ENCODE peak calls at places on chromosome 16, in five cellular contexts. E is AG04449, W is left ventricle myocardium inferior, N is GM23248, X is AG04450. K is an unnamed sample.

GRCh38 chr16:10921536-10922327 is 20.5 kb downstream of the DEXI start:
- DNase-seq in E (no peak), W (peak), X (no peak), N (peak), K (no peak)

GRCh38 chr16:12721841-12722467 is 81.7 kb downstream of the CPPED1 start:
- DNase-seq in N (no peak), E (no peak), X (no peak), W (no peak), K (no peak)

GRCh38 chr16:50263060-50263909 is 3.1 kb upstream of the ADCY7 start:
- DNase-seq in X (no peak), N (no peak), E (no peak), W (no peak), K (no peak)

GRCh38 chr16:17291289-17291688 is 179.5 kb downstream of the XYLT1 start:
- DNase-seq in E (no peak), X (no peak), W (no peak), N (no peak), K (no peak)

GRCh38 chr16:54466233-54466632 is 179.6 kb upstream of the IRX3 start:
- DNase-seq in W (no peak), X (no peak), E (no peak), N (no peak), K (no peak)

GRCh38 chr16:6573577-6573976 is 759.1 kb upstream of the RBFOX1 start:
- DNase-seq in N (no peak), W (peak), X (no peak), E (no peak), K (peak)

GRCh38 chr16:54962045-54962444 is 31.4 kb downstream of the IRX5 start:
- DNase-seq in E (no peak), N (no peak), X (no peak), W (no peak), K (no peak)

GRCh38 chr16:30600215-30600614 is 10.0 kb downstream of the ZNF689 start:
- DNase-seq in W (no peak), X (no peak), E (no peak), N (no peak), K (no peak)

GRCh38 chr16:68091604-68092261 is 6.6 kb downstream of the NFATC3 start:
- DNase-seq in X (no peak), N (peak), E (no peak), W (no peak), K (no peak)

GRCh38 chr16:1288813-1289479 is 20.5 kb upstream of the UBE2I start:
- DNase-seq in W (no peak), N (no peak), X (no peak), E (no peak), K (no peak)

GRCh38 chr16:11160676-11161115 is 95.3 kb downstream of the SOCS1 start:
- DNase-seq in E (no peak), W (no peak), X (no peak), N (peak), K (no peak)

GRCh38 chr16:57711-58110 is 4.1 kb downstream of the SNRNP25 start:
- DNase-seq in N (peak), X (no peak), W (no peak), E (no peak), K (no peak)

GRCh38 chr16:1787322-1788094 is 4.7 kb downstream of the NUBP2 start:
- DNase-seq in E (no peak), X (no peak), W (peak), N (no peak), K (peak)

GRCh38 chr16:48450367-48450766 is 65.2 kb upstream of the SIAH1 start:
- DNase-seq in E (no peak), N (peak), W (no peak), X (no peak), K (no peak)

GRCh38 chr16:11224096-11224893 is 31.7 kb downstream of the SOCS1 start:
- DNase-seq in N (no peak), E (no peak), W (peak), X (no peak), K (peak)

GRCh38 chr16:31471875-31472558 is at the start of gene TGFB1I1:
- DNase-seq in N (peak), X (peak), E (peak), W (peak), K (peak)

GRCh38 chr16:26651464-26651863 is 415.3 kb upstream of the C16orf82 start:
- DNase-seq in W (no peak), N (no peak), E (no peak), X (no peak), K (no peak)

GRCh38 chr16:1474471-1474795 is 395 bp downstream of the CLCN7 start:
- DNase-seq in N (peak), X (no peak), E (no peak), W (no peak), K (no peak)

GRCh38 chr16:85137323-85138072 is 25.2 kb upstream of the CIBAR2 start:
- DNase-seq in E (no peak), N (peak), W (peak), X (peak), K (peak)
- H3K4me3 ChIP-seq in E (peak), N (peak), W (peak), X (peak), K (peak)

GRCh38 chr16:57192146-57192545 is 6.0 kb downstream of the RSPRY1 start:
- DNase-seq in X (no peak), E (no peak), W (no peak), N (no peak), K (no peak)

GRCh38 chr16:57196276-57196675 is 10.1 kb downstream of the RSPRY1 start:
- DNase-seq in W (no peak), X (no peak), E (no peak), N (no peak), K (no peak)

GRCh38 chr16:57196753-57197152 is 10.6 kb downstream of the RSPRY1 start:
- DNase-seq in E (no peak), N (no peak), W (no peak), X (no peak), K (no peak)

GRCh38 chr16:57192720-57193486 is 6.8 kb downstream of the RSPRY1 start:
- DNase-seq in X (no peak), E (peak), W (no peak), N (peak), K (no peak)

GRCh38 chr16:57194512-57194911 is 8.4 kb downstream of the RSPRY1 start:
- DNase-seq in E (peak), W (no peak), X (peak), N (peak), K (no peak)
- H3K4me3 ChIP-seq in E (peak), W (no peak), X (peak), N (peak), K (no peak)

GRCh38 chr16:3173892-3174617 is 13.9 kb upstream of the OR1F1 start:
- DNase-seq in N (peak), X (no peak), W (no peak), E (no peak), K (no peak)

GRCh38 chr16:3170440-3171180 is 17.4 kb upstream of the OR1F1 start:
- DNase-seq in E (no peak), W (no peak), X (no peak), N (peak), K (no peak)

GRCh38 chr16:3174618-3175148 is 13.3 kb upstream of the OR1F1 start:
- DNase-seq in W (no peak), N (no peak), E (no peak), X (no peak), K (no peak)

GRCh38 chr16:3171181-3171854 is 16.7 kb upstream of the OR1F1 start:
- DNase-seq in X (no peak), N (peak), E (no peak), W (no peak), K (no peak)

GRCh38 chr16:3171855-3172593 is 16.0 kb upstream of the OR1F1 start:
- DNase-seq in W (no peak), N (peak), X (no peak), E (no peak), K (no peak)
- H3K4me3 ChIP-seq in W (no peak), N (no peak), X (no peak), E (no peak), K (peak)

DNA sequence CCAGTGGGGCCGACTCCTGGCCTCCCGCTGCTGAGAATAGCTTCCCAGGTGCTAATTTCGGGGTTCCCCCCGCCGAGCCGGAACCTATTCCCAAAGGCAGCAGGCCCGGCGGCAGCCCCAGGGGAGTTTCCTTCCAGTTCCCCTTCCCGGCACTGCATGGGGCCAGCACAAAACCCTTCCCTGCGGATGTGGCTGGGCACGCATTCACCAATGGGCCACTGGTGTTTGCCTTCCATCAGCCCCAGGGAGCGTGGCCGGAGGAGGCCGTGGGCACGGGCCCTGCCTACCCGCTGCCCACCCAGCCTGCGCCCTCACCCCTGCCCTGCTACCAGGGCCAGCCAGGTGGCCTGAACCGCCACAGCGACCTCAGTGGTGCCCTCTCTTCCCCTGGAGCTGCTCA is 24.9 kb upstream of the ZFPM1 start:
- DNase-seq in N (no peak), W (no peak), E (no peak), X (no peak), K (no peak)
- H3K4me3 ChIP-seq in N (no peak), W (no peak), E (no peak), X (no peak), K (no peak)

GRCh38 chr16:85172465-85173071 is 60.3 kb upstream of the CIBAR2 start:
- DNase-seq in E (no peak), N (peak), X (no peak), W (no peak), K (no peak)
- H3K4me3 ChIP-seq in E (peak), N (peak), X (peak), W (peak), K (peak)

DNA sequence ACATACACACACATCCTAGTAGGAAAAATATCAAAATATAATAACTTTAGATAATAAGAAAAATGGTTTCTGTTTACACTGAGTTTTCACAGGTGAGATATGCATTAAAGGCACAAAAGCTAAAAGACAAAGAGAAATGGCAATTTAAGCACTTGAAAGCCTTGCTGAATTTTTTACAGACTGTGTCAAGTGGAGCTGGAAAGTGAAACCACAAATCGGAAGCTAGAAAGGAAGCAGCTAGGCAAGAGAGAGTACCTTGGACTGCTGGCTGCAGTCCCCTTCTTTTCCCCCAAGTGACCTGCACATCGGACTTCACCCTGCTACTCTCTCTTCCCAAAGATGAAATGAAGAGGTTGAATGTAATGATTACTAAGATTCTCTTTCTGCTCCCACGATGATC is 135.1 kb downstream of the CDH13 start:
- DNase-seq in N (peak), E (no peak), X (peak), W (no peak), K (no peak)
- H3K4me3 ChIP-seq in N (peak), E (no peak), X (peak), W (peak), K (no peak)